ENCODE peak calls at places on chromosomes 7 and 10, in ten cellular contexts. J, B, Y, R, I, M, U, A, S and C are unnamed samples.

GRCh38 chr7:4052126-4052525 is 630.0 kb upstream of the FOXK1 start:
- DNase-seq in J (no peak), B (no peak), Y (no peak), R (no peak), I (no peak), M (no peak), U (no peak), A (no peak), S (no peak), C (no peak)

GRCh38 chr7:105940111-105940510 is 23.0 kb upstream of the CDHR3 start:
- DNase-seq in J (no peak), B (no peak), Y (no peak), R (peak; percentile 26), I (no peak), M (no peak), U (no peak), A (peak; percentile 35), S (no peak), C (no peak)

GRCh38 chr7:82204694-82205093 is 238.9 kb downstream of the CACNA2D1 start:
- DNase-seq in J (no peak), B (no peak), Y (no peak), R (no peak), I (no peak), M (peak; percentile 17), U (no peak), A (no peak), S (no peak), C (no peak)

GRCh38 chr7:87341441-87341840 is 4.0 kb upstream of the CROT start:
- DNase-seq in J (no peak), B (no peak), Y (no peak), R (no peak), I (peak; percentile 76), M (no peak), U (no peak), A (no peak), S (no peak), C (no peak)

GRCh38 chr10:117214401-117214800 is 17.1 kb downstream of the KCNK18 start:
- DNase-seq in J (no peak), B (no peak), Y (no peak), R (no peak), I (no peak), M (no peak), U (no peak), A (no peak), S (no peak), C (no peak)

GRCh38 chr10:60384708-60385398 is 4.8 kb downstream of the ANK3 start:
- DNase-seq in J (no peak), B (no peak), Y (no peak), R (no peak), I (no peak), M (no peak), U (no peak), A (no peak), S (no peak), C (no peak)

GRCh38 chr7:130430841-130431713 is 9.7 kb downstream of the CEP41 start:
- DNase-seq in J (no peak), B (no peak), Y (no peak), R (peak; percentile 77), I (no peak), M (no peak), U (no peak), A (peak; percentile 28), S (no peak), C (no peak)

GRCh38 chr10:34637419-34637911 is 177.6 kb downstream of the PARD3 start:
- DNase-seq in J (peak; percentile 79), B (peak; percentile 67), Y (peak; percentile 78), R (peak; percentile 24), I (peak; percentile 85), M (peak; percentile 66), U (peak; percentile 66), A (peak; percentile 45), S (no peak), C (peak; percentile 73)

GRCh38 chr7:132757778-132758177 is 181.5 kb upstream of the PLXNA4 start:
- DNase-seq in J (no peak), B (no peak), Y (no peak), R (no peak), I (no peak), M (no peak), U (no peak), A (no peak), S (no peak), C (no peak)

GRCh38 chr7:19111474-19112143 is 5.8 kb downstream of the TWIST1 start:
- DNase-seq in J (no peak), B (no peak), Y (no peak), R (no peak), I (no peak), M (no peak), U (no peak), A (no peak), S (no peak), C (no peak)

GRCh38 chr7:4631664-4632171 is 50.4 kb upstream of the FOXK1 start:
- DNase-seq in J (no peak), B (no peak), Y (peak; percentile 28), R (peak; percentile 76), I (no peak), M (peak; percentile 64), U (no peak), A (peak; percentile 76), S (peak; percentile 92), C (peak; percentile 95)

GRCh38 chr7:115153770-115154468 is 232.0 kb downstream of the MDFIC start:
- DNase-seq in J (no peak), B (no peak), Y (no peak), R (no peak), I (no peak), M (no peak), U (no peak), A (no peak), S (no peak), C (no peak)

GRCh38 chr10:46070749-46071148 is 24.7 kb upstream of the MSMB start:
- DNase-seq in J (no peak), B (no peak), Y (no peak), R (no peak), I (no peak), M (no peak), U (no peak), A (no peak), S (no peak), C (no peak)

GRCh38 chr10:7789390-7789789 is 1.4 kb downstream of the ATP5F1C start:
- DNase-seq in J (no peak), B (no peak), Y (no peak), R (peak; percentile 36), I (no peak), M (peak; percentile 30), U (no peak), A (no peak), S (no peak), C (no peak)

GRCh38 chr7:55117286-55117685 is 98.5 kb downstream of the EGFR start:
- DNase-seq in J (no peak), B (no peak), Y (no peak), R (no peak), I (no peak), M (no peak), U (no peak), A (no peak), S (no peak), C (no peak)

GRCh38 chr7:101108330-101108857 is 18.5 kb upstream of the SERPINE1 start:
- DNase-seq in J (no peak), B (no peak), Y (no peak), R (no peak), I (no peak), M (peak; percentile 64), U (no peak), A (no peak), S (no peak), C (peak; percentile 81)

GRCh38 chr10:128047337-128047736 is 78.9 kb downstream of the MKI67 start:
- DNase-seq in J (peak; percentile 46), B (no peak), Y (peak; percentile 92), R (no peak), I (peak; percentile 95), M (peak; percentile 65), U (peak; percentile 63), A (no peak), S (peak; percentile 85), C (peak; percentile 85)

GRCh38 chr7:134376693-134377092 is 60.0 kb upstream of the SLC35B4 start:
- DNase-seq in J (no peak), B (no peak), Y (no peak), R (no peak), I (no peak), M (no peak), U (no peak), A (no peak), S (no peak), C (no peak)

GRCh38 chr7:78296689-78297371 is 498.3 kb downstream of the PHTF2 start:
- DNase-seq in J (no peak), B (peak; percentile 9), Y (no peak), R (no peak), I (no peak), M (no peak), U (no peak), A (peak; percentile 50), S (no peak), C (no peak)

GRCh38 chr7:428387-428786 is 91.3 kb downstream of the PDGFA start:
- DNase-seq in J (no peak), B (no peak), Y (no peak), R (no peak), I (no peak), M (no peak), U (no peak), A (no peak), S (no peak), C (no peak)

GRCh38 chr7:70458195-70458695 is 673.7 kb upstream of the GALNT17 start:
- DNase-seq in J (no peak), B (no peak), Y (no peak), R (no peak), I (no peak), M (no peak), U (no peak), A (peak; percentile 36), S (no peak), C (no peak)

GRCh38 chr7:5322621-5323410 is 40.1 kb downstream of the SLC29A4 start:
- DNase-seq in J (no peak), B (no peak), Y (no peak), R (no peak), I (no peak), M (no peak), U (no peak), A (no peak), S (no peak), C (no peak)